ENCODE peak calls at places on chromosome 12, in nine cellular contexts. One of them, this sample, is unnamed.

GRCh38 chr12:89949457-89950195 is 241.0 kb upstream of the ATP2B1 start:
- DNase-seq in fibroblast of lung: peak
- DNase-seq in PC-3: peak
- DNase-seq in A549: peak
- DNase-seq in suprapubic skin: no peak
- DNase-seq in GM10248: peak
- DNase-seq in left lung: no peak
- DNase-seq in HCT116: no peak
- DNase-seq in sigmoid colon: no peak
- DNase-seq in this sample: no peak

GRCh38 chr12:89634508-89634907 is 74.1 kb downstream of the ATP2B1 start:
- DNase-seq in A549: no peak
- DNase-seq in fibroblast of lung: no peak
- DNase-seq in sigmoid colon: no peak
- DNase-seq in HCT116: no peak
- DNase-seq in GM10248: no peak
- DNase-seq in PC-3: no peak
- DNase-seq in left lung: no peak
- DNase-seq in suprapubic skin: no peak
- DNase-seq in this sample: no peak

GRCh38 chr12:46908236-46908935 is 82.6 kb upstream of the SLC38A4 start:
- DNase-seq in sigmoid colon: no peak
- DNase-seq in PC-3: peak
- DNase-seq in A549: no peak
- DNase-seq in suprapubic skin: no peak
- DNase-seq in GM10248: no peak
- DNase-seq in fibroblast of lung: no peak
- DNase-seq in HCT116: no peak
- DNase-seq in left lung: no peak
- DNase-seq in this sample: no peak

GRCh38 chr12:93786669-93787397 is 109.7 kb downstream of the CRADD start:
- DNase-seq in PC-3: peak
- DNase-seq in GM10248: no peak
- DNase-seq in sigmoid colon: no peak
- DNase-seq in suprapubic skin: no peak
- DNase-seq in left lung: no peak
- DNase-seq in HCT116: no peak
- DNase-seq in fibroblast of lung: no peak
- DNase-seq in A549: no peak
- DNase-seq in this sample: no peak

GRCh38 chr12:127172857-127173256 is 1094.1 kb upstream of the TMEM132C start:
- DNase-seq in left lung: no peak
- DNase-seq in sigmoid colon: no peak
- DNase-seq in PC-3: no peak
- DNase-seq in A549: no peak
- DNase-seq in suprapubic skin: no peak
- DNase-seq in fibroblast of lung: peak
- DNase-seq in GM10248: no peak
- DNase-seq in HCT116: no peak
- DNase-seq in this sample: no peak

GRCh38 chr12:49105504-49106120 is 5.0 kb downstream of the LMBR1L start:
- DNase-seq in A549: no peak
- DNase-seq in PC-3: peak
- DNase-seq in fibroblast of lung: no peak
- DNase-seq in suprapubic skin: no peak
- DNase-seq in sigmoid colon: no peak
- DNase-seq in HCT116: no peak
- DNase-seq in left lung: no peak
- DNase-seq in GM10248: no peak
- DNase-seq in this sample: no peak

GRCh38 chr12:3120701-3121100 is 43.5 kb downstream of the TSPAN9 start:
- DNase-seq in suprapubic skin: no peak
- DNase-seq in fibroblast of lung: no peak
- DNase-seq in left lung: no peak
- DNase-seq in HCT116: no peak
- DNase-seq in GM10248: no peak
- DNase-seq in sigmoid colon: no peak
- DNase-seq in PC-3: no peak
- DNase-seq in A549: no peak
- DNase-seq in this sample: no peak

GRCh38 chr12:124636138-124636968 is 68.9 kb upstream of the NCOR2 start:
- DNase-seq in suprapubic skin: no peak
- DNase-seq in PC-3: peak
- DNase-seq in left lung: no peak
- DNase-seq in HCT116: peak
- DNase-seq in A549: no peak
- DNase-seq in GM10248: no peak
- DNase-seq in sigmoid colon: peak
- DNase-seq in fibroblast of lung: peak
- DNase-seq in this sample: no peak

GRCh38 chr12:126950266-126950665 is 1316.7 kb upstream of the TMEM132C start:
- DNase-seq in left lung: no peak
- DNase-seq in fibroblast of lung: no peak
- DNase-seq in PC-3: no peak
- DNase-seq in A549: no peak
- DNase-seq in HCT116: no peak
- DNase-seq in sigmoid colon: no peak
- DNase-seq in suprapubic skin: no peak
- DNase-seq in GM10248: no peak
- DNase-seq in this sample: no peak

GRCh38 chr12:115519359-115519758 is 758.1 kb downstream of the MED13L start:
- DNase-seq in HCT116: no peak
- DNase-seq in fibroblast of lung: no peak
- DNase-seq in PC-3: no peak
- DNase-seq in left lung: no peak
- DNase-seq in sigmoid colon: no peak
- DNase-seq in suprapubic skin: no peak
- DNase-seq in GM10248: no peak
- DNase-seq in A549: no peak
- DNase-seq in this sample: no peak

GRCh38 chr12:1328385-1328784 is 266.0 kb downstream of the FBXL14 start:
- DNase-seq in sigmoid colon: peak
- DNase-seq in suprapubic skin: no peak
- DNase-seq in HCT116: no peak
- DNase-seq in A549: no peak
- DNase-seq in fibroblast of lung: no peak
- DNase-seq in PC-3: no peak
- DNase-seq in GM10248: no peak
- DNase-seq in left lung: no peak
- DNase-seq in this sample: no peak

GRCh38 chr12:20463920-20464524 is 95.7 kb downstream of the PDE3A start:
- DNase-seq in sigmoid colon: no peak
- DNase-seq in suprapubic skin: no peak
- DNase-seq in fibroblast of lung: peak
- DNase-seq in A549: peak
- DNase-seq in HCT116: no peak
- DNase-seq in left lung: no peak
- DNase-seq in PC-3: peak
- DNase-seq in GM10248: peak
- DNase-seq in this sample: no peak

GRCh38 chr12:46895726-46896125 is 69.9 kb upstream of the SLC38A4 start:
- DNase-seq in HCT116: no peak
- DNase-seq in GM10248: no peak
- DNase-seq in sigmoid colon: no peak
- DNase-seq in left lung: no peak
- DNase-seq in PC-3: no peak
- DNase-seq in A549: no peak
- DNase-seq in fibroblast of lung: no peak
- DNase-seq in suprapubic skin: no peak
- DNase-seq in this sample: no peak

GRCh38 chr12:4563336-4563735 is 1.3 kb downstream of the DYRK4 start:
- DNase-seq in A549: no peak
- DNase-seq in left lung: no peak
- DNase-seq in suprapubic skin: no peak
- DNase-seq in sigmoid colon: no peak
- DNase-seq in fibroblast of lung: no peak
- DNase-seq in GM10248: no peak
- DNase-seq in PC-3: no peak
- DNase-seq in HCT116: no peak
- DNase-seq in this sample: no peak

GRCh38 chr12:95197636-95198035 is 19.6 kb downstream of the FGD6 start:
- DNase-seq in HCT116: no peak
- DNase-seq in A549: no peak
- DNase-seq in PC-3: no peak
- DNase-seq in fibroblast of lung: no peak
- DNase-seq in GM10248: no peak
- DNase-seq in suprapubic skin: no peak
- DNase-seq in left lung: no peak
- DNase-seq in sigmoid colon: no peak
- DNase-seq in this sample: no peak

GRCh38 chr12:112381421-112381897 is 772 bp downstream of the HECTD4 start:
- DNase-seq in HCT116: no peak
- DNase-seq in suprapubic skin: peak
- DNase-seq in fibroblast of lung: no peak
- DNase-seq in PC-3: peak
- DNase-seq in GM10248: peak
- DNase-seq in A549: no peak
- DNase-seq in left lung: no peak
- DNase-seq in sigmoid colon: no peak
- DNase-seq in this sample: no peak

GRCh38 chr12:52149651-52150241 is 42.1 kb downstream of the KRT80 start:
- DNase-seq in A549: no peak
- DNase-seq in HCT116: no peak
- DNase-seq in fibroblast of lung: no peak
- DNase-seq in sigmoid colon: peak
- DNase-seq in suprapubic skin: no peak
- DNase-seq in left lung: peak
- DNase-seq in GM10248: no peak
- DNase-seq in PC-3: no peak
- DNase-seq in this sample: no peak

DNA sequence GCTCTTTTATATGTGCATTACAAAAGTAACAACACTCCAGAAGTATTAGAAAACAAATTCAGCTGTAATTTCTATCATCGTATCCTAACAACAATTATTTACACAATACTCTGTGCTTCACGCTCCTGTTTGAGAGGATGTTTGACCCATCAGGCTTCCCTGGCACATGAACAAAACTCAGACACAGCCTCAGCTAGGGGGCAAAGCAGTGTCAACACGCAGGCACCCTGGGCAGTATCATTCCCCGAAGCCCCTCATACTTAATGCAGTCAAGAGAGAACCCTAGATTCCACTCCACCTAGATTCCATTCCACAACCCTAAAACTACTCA is 15.4 kb downstream of the MANSC1 start:
- DNase-seq in PC-3: no peak
- DNase-seq in sigmoid colon: no peak
- DNase-seq in left lung: no peak
- DNase-seq in suprapubic skin: no peak
- DNase-seq in HCT116: no peak
- DNase-seq in A549: no peak
- DNase-seq in GM10248: no peak
- DNase-seq in fibroblast of lung: no peak
- DNase-seq in this sample: no peak
- TF ChIP-seq CTCF in PC-3: peak
- TF ChIP-seq CTCF in sigmoid colon: no peak
- TF ChIP-seq CTCF in left lung: peak
- TF ChIP-seq CTCF in suprapubic skin: no peak
- TF ChIP-seq CTCF in HCT116: no peak
- TF ChIP-seq CTCF in A549: peak
- TF ChIP-seq CTCF in GM10248: no peak
- TF ChIP-seq CTCF in fibroblast of lung: no peak
- TF ChIP-seq CTCF in this sample: no peak

DNA sequence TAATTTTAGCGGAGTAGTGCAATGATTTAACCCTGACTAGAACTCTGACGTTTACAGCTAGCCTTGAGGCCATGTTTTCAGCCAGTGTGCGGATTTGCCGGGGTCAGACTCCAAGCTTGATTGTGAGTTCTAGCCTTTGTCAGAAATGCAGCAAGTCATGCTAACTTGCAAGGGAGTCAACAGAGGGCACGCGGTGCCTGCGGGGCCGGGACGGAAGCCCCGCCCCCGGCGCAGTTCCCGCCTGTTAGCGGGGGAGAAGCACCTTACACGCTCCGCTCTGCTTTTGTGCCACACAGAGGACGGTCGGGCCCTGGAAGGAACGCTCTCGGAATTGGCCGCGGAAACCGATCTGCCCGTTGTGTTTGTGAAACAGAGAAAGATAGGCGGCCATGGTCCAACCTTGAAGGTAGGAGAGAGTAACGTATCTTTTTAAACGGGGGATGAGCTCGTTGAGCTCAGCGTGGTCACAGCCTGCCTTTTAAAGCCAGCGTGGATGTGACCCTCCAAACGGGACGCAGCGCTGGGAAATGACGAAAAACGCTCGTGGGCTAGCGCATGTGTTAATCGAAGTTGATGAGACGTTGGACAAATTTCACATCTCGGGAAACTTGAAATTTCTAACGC is 14.8 kb upstream of the EID3 start:
- DNase-seq in fibroblast of lung: peak
- DNase-seq in sigmoid colon: peak
- DNase-seq in suprapubic skin: peak
- DNase-seq in PC-3: peak
- DNase-seq in left lung: peak
- DNase-seq in HCT116: peak
- DNase-seq in GM10248: peak
- DNase-seq in A549: peak
- DNase-seq in this sample: peak
- TF ChIP-seq CTCF in fibroblast of lung: no peak
- TF ChIP-seq CTCF in sigmoid colon: no peak
- TF ChIP-seq CTCF in suprapubic skin: no peak
- TF ChIP-seq CTCF in PC-3: peak
- TF ChIP-seq CTCF in left lung: no peak
- TF ChIP-seq CTCF in HCT116: no peak
- TF ChIP-seq CTCF in GM10248: peak
- TF ChIP-seq CTCF in A549: no peak
- TF ChIP-seq CTCF in this sample: no peak

GRCh38 chr12:69998922-69999321 is 173.9 kb downstream of the MYRFL start:
- DNase-seq in sigmoid colon: no peak
- DNase-seq in A549: no peak
- DNase-seq in fibroblast of lung: no peak
- DNase-seq in suprapubic skin: no peak
- DNase-seq in PC-3: no peak
- DNase-seq in GM10248: no peak
- DNase-seq in left lung: no peak
- DNase-seq in HCT116: no peak
- DNase-seq in this sample: no peak
- TF ChIP-seq CTCF in sigmoid colon: no peak
- TF ChIP-seq CTCF in A549: no peak
- TF ChIP-seq CTCF in fibroblast of lung: no peak
- TF ChIP-seq CTCF in suprapubic skin: no peak
- TF ChIP-seq CTCF in PC-3: no peak
- TF ChIP-seq CTCF in GM10248: no peak
- TF ChIP-seq CTCF in left lung: no peak
- TF ChIP-seq CTCF in HCT116: no peak
- TF ChIP-seq CTCF in this sample: no peak

DNA sequence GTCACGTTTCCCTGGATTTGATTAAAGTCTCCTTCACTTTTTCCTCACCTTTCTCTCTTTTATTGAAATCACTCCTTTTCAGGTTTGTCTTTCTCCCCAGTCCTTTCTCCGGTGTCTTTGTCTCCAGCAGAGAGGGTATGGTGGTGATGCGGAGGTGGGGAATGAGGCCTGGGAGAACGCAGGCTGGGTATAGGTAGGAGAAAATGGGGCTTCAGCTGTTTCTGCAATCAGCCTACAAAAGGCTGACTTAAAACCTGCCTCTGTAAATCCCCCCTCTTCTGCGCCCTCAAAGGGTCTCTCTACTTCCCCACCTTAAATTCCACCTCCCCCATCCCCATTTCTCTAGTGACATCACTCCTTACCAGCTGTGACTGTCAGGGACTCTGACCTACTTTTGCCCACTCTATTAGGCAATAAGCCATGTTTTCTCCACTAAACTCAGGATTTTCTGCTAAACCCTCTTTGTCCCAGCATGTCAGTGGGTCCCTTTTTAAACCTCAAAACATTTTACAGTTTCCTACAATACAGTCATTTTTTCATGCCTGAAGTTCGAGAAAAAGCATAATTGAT is 8.1 kb upstream of the RIMKLB start:
- DNase-seq in HCT116: no peak
- DNase-seq in GM10248: no peak
- DNase-seq in fibroblast of lung: no peak
- DNase-seq in suprapubic skin: no peak
- DNase-seq in A549: no peak
- DNase-seq in sigmoid colon: no peak
- DNase-seq in PC-3: no peak
- DNase-seq in left lung: no peak
- DNase-seq in this sample: no peak
- TF ChIP-seq CTCF in HCT116: no peak
- TF ChIP-seq CTCF in GM10248: no peak
- TF ChIP-seq CTCF in fibroblast of lung: no peak
- TF ChIP-seq CTCF in suprapubic skin: no peak
- TF ChIP-seq CTCF in A549: no peak
- TF ChIP-seq CTCF in sigmoid colon: no peak
- TF ChIP-seq CTCF in PC-3: no peak
- TF ChIP-seq CTCF in left lung: no peak
- TF ChIP-seq CTCF in this sample: no peak

This sample was measured in activated B cell treated with CpG ODN at 0.5 μM for 24 hours.